ENCODE peak calls at places on chromosomes 12 and 14, in nine cellular contexts. One of them, this sample, is unnamed.
A peak's percentile ranks its signal among the peaks of the same experiment; 100 is the strongest.

GRCh38 chr14:35406811-35407630 is 2.5 kb upstream of the NFKBIA start:
- DNase-seq in activated naive CD4-positive, alpha-beta T cell: no peak
- DNase-seq in amniotic stem cell: peak; percentile 60
- DNase-seq in CD4-positive, alpha-beta T cell: no peak
- DNase-seq in fibroblast of mammary gland: peak; percentile 81
- DNase-seq in sigmoid colon: peak; percentile 70
- DNase-seq in T-helper 17 cell: no peak
- DNase-seq in stimulated activated CD4-positive, alpha-beta T cell treated with anti-CD3 and anti-CD28 coated beads, Interleukin-4, amount 100 ng/mL, for 48 hours: no peak
- DNase-seq in SJSA1: peak; percentile 47
- DNase-seq in this sample: peak; percentile 83

GRCh38 chr12:116166306-116166705 is 111.2 kb downstream of the MED13L start:
- DNase-seq in activated naive CD4-positive, alpha-beta T cell: no peak
- DNase-seq in amniotic stem cell: no peak
- DNase-seq in CD4-positive, alpha-beta T cell: no peak
- DNase-seq in fibroblast of mammary gland: no peak
- DNase-seq in sigmoid colon: no peak
- DNase-seq in T-helper 17 cell: no peak
- DNase-seq in stimulated activated CD4-positive, alpha-beta T cell treated with anti-CD3 and anti-CD28 coated beads, Interleukin-4, amount 100 ng/mL, for 48 hours: no peak
- DNase-seq in SJSA1: no peak
- DNase-seq in this sample: peak; percentile 26

GRCh38 chr14:56208520-56208919 is 90.3 kb downstream of the PELI2 start:
- DNase-seq in activated naive CD4-positive, alpha-beta T cell: no peak
- DNase-seq in amniotic stem cell: no peak
- DNase-seq in CD4-positive, alpha-beta T cell: no peak
- DNase-seq in fibroblast of mammary gland: no peak
- DNase-seq in sigmoid colon: no peak
- DNase-seq in T-helper 17 cell: no peak
- DNase-seq in stimulated activated CD4-positive, alpha-beta T cell treated with anti-CD3 and anti-CD28 coated beads, Interleukin-4, amount 100 ng/mL, for 48 hours: no peak
- DNase-seq in SJSA1: no peak
- DNase-seq in this sample: no peak

GRCh38 chr12:31773867-31774266 is 45.0 kb upstream of the AMN1 start:
- DNase-seq in activated naive CD4-positive, alpha-beta T cell: no peak
- DNase-seq in amniotic stem cell: no peak
- DNase-seq in CD4-positive, alpha-beta T cell: no peak
- DNase-seq in fibroblast of mammary gland: peak; percentile 16
- DNase-seq in sigmoid colon: no peak
- DNase-seq in T-helper 17 cell: no peak
- DNase-seq in stimulated activated CD4-positive, alpha-beta T cell treated with anti-CD3 and anti-CD28 coated beads, Interleukin-4, amount 100 ng/mL, for 48 hours: no peak
- DNase-seq in SJSA1: no peak
- DNase-seq in this sample: no peak

GRCh38 chr14:90298230-90298629 is 33.5 kb downstream of the NRDE2 start:
- DNase-seq in activated naive CD4-positive, alpha-beta T cell: no peak
- DNase-seq in amniotic stem cell: no peak
- DNase-seq in CD4-positive, alpha-beta T cell: no peak
- DNase-seq in fibroblast of mammary gland: no peak
- DNase-seq in sigmoid colon: peak; percentile 39
- DNase-seq in T-helper 17 cell: no peak
- DNase-seq in stimulated activated CD4-positive, alpha-beta T cell treated with anti-CD3 and anti-CD28 coated beads, Interleukin-4, amount 100 ng/mL, for 48 hours: no peak
- DNase-seq in SJSA1: no peak
- DNase-seq in this sample: no peak

GRCh38 chr14:99521176-99522024 is 40.2 kb downstream of the CCNK start:
- DNase-seq in activated naive CD4-positive, alpha-beta T cell: no peak
- DNase-seq in amniotic stem cell: no peak
- DNase-seq in CD4-positive, alpha-beta T cell: no peak
- DNase-seq in fibroblast of mammary gland: no peak
- DNase-seq in sigmoid colon: peak; percentile 64
- DNase-seq in T-helper 17 cell: no peak
- DNase-seq in stimulated activated CD4-positive, alpha-beta T cell treated with anti-CD3 and anti-CD28 coated beads, Interleukin-4, amount 100 ng/mL, for 48 hours: no peak
- DNase-seq in SJSA1: no peak
- DNase-seq in this sample: no peak

GRCh38 chr12:96196781-96197180 is 2.6 kb downstream of the ELK3 start:
- DNase-seq in activated naive CD4-positive, alpha-beta T cell: no peak
- DNase-seq in amniotic stem cell: no peak
- DNase-seq in CD4-positive, alpha-beta T cell: no peak
- DNase-seq in fibroblast of mammary gland: peak; percentile 90
- DNase-seq in sigmoid colon: no peak
- DNase-seq in T-helper 17 cell: no peak
- DNase-seq in stimulated activated CD4-positive, alpha-beta T cell treated with anti-CD3 and anti-CD28 coated beads, Interleukin-4, amount 100 ng/mL, for 48 hours: no peak
- DNase-seq in SJSA1: no peak
- DNase-seq in this sample: peak; percentile 73

GRCh38 chr14:99078426-99078825 is 193.6 kb downstream of the BCL11B start:
- DNase-seq in activated naive CD4-positive, alpha-beta T cell: no peak
- DNase-seq in amniotic stem cell: no peak
- DNase-seq in CD4-positive, alpha-beta T cell: no peak
- DNase-seq in fibroblast of mammary gland: no peak
- DNase-seq in sigmoid colon: no peak
- DNase-seq in T-helper 17 cell: no peak
- DNase-seq in stimulated activated CD4-positive, alpha-beta T cell treated with anti-CD3 and anti-CD28 coated beads, Interleukin-4, amount 100 ng/mL, for 48 hours: no peak
- DNase-seq in SJSA1: no peak
- DNase-seq in this sample: no peak

GRCh38 chr12:22276846-22277245 is 57.7 kb downstream of the ST8SIA1 start:
- DNase-seq in activated naive CD4-positive, alpha-beta T cell: no peak
- DNase-seq in amniotic stem cell: no peak
- DNase-seq in CD4-positive, alpha-beta T cell: no peak
- DNase-seq in fibroblast of mammary gland: no peak
- DNase-seq in sigmoid colon: no peak
- DNase-seq in T-helper 17 cell: no peak
- DNase-seq in stimulated activated CD4-positive, alpha-beta T cell treated with anti-CD3 and anti-CD28 coated beads, Interleukin-4, amount 100 ng/mL, for 48 hours: no peak
- DNase-seq in SJSA1: no peak
- DNase-seq in this sample: no peak

GRCh38 chr12:64323476-64324225 is 66.9 kb downstream of the C12orf56 start:
- DNase-seq in activated naive CD4-positive, alpha-beta T cell: no peak
- DNase-seq in amniotic stem cell: no peak
- DNase-seq in CD4-positive, alpha-beta T cell: no peak
- DNase-seq in fibroblast of mammary gland: no peak
- DNase-seq in sigmoid colon: no peak
- DNase-seq in T-helper 17 cell: no peak
- DNase-seq in stimulated activated CD4-positive, alpha-beta T cell treated with anti-CD3 and anti-CD28 coated beads, Interleukin-4, amount 100 ng/mL, for 48 hours: no peak
- DNase-seq in SJSA1: peak; percentile 44
- DNase-seq in this sample: no peak

GRCh38 chr12:127083028-127083949 is 1183.7 kb upstream of the TMEM132C start:
- DNase-seq in activated naive CD4-positive, alpha-beta T cell: no peak
- DNase-seq in amniotic stem cell: peak; percentile 45
- DNase-seq in CD4-positive, alpha-beta T cell: no peak
- DNase-seq in fibroblast of mammary gland: peak; percentile 84
- DNase-seq in sigmoid colon: no peak
- DNase-seq in T-helper 17 cell: no peak
- DNase-seq in stimulated activated CD4-positive, alpha-beta T cell treated with anti-CD3 and anti-CD28 coated beads, Interleukin-4, amount 100 ng/mL, for 48 hours: no peak
- DNase-seq in SJSA1: peak; percentile 61
- DNase-seq in this sample: peak; percentile 91

GRCh38 chr12:93766802-93767523 is 89.8 kb downstream of the CRADD start:
- DNase-seq in activated naive CD4-positive, alpha-beta T cell: no peak
- DNase-seq in amniotic stem cell: peak; percentile 60
- DNase-seq in CD4-positive, alpha-beta T cell: no peak
- DNase-seq in fibroblast of mammary gland: peak; percentile 86
- DNase-seq in sigmoid colon: peak; percentile 80
- DNase-seq in T-helper 17 cell: peak; percentile 20
- DNase-seq in stimulated activated CD4-positive, alpha-beta T cell treated with anti-CD3 and anti-CD28 coated beads, Interleukin-4, amount 100 ng/mL, for 48 hours: no peak
- DNase-seq in SJSA1: peak; percentile 41
- DNase-seq in this sample: peak; percentile 81

GRCh38 chr12:29226621-29227020 is 77.5 kb downstream of the FAR2 start:
- DNase-seq in activated naive CD4-positive, alpha-beta T cell: no peak
- DNase-seq in amniotic stem cell: no peak
- DNase-seq in CD4-positive, alpha-beta T cell: no peak
- DNase-seq in fibroblast of mammary gland: peak; percentile 55
- DNase-seq in sigmoid colon: no peak
- DNase-seq in T-helper 17 cell: no peak
- DNase-seq in stimulated activated CD4-positive, alpha-beta T cell treated with anti-CD3 and anti-CD28 coated beads, Interleukin-4, amount 100 ng/mL, for 48 hours: no peak
- DNase-seq in SJSA1: no peak
- DNase-seq in this sample: no peak

GRCh38 chr12:39503445-39503844 is 60.5 kb upstream of the KIF21A start:
- DNase-seq in activated naive CD4-positive, alpha-beta T cell: no peak
- DNase-seq in amniotic stem cell: no peak
- DNase-seq in CD4-positive, alpha-beta T cell: no peak
- DNase-seq in fibroblast of mammary gland: peak; percentile 71
- DNase-seq in sigmoid colon: no peak
- DNase-seq in T-helper 17 cell: no peak
- DNase-seq in stimulated activated CD4-positive, alpha-beta T cell treated with anti-CD3 and anti-CD28 coated beads, Interleukin-4, amount 100 ng/mL, for 48 hours: no peak
- DNase-seq in SJSA1: no peak
- DNase-seq in this sample: peak; percentile 74

GRCh38 chr14:64706552-64707193 is 2.4 kb downstream of the PLEKHG3 start:
- DNase-seq in activated naive CD4-positive, alpha-beta T cell: no peak
- DNase-seq in amniotic stem cell: no peak
- DNase-seq in CD4-positive, alpha-beta T cell: no peak
- DNase-seq in fibroblast of mammary gland: no peak
- DNase-seq in sigmoid colon: peak; percentile 71
- DNase-seq in T-helper 17 cell: no peak
- DNase-seq in stimulated activated CD4-positive, alpha-beta T cell treated with anti-CD3 and anti-CD28 coated beads, Interleukin-4, amount 100 ng/mL, for 48 hours: no peak
- DNase-seq in SJSA1: peak; percentile 35
- DNase-seq in this sample: no peak

GRCh38 chr12:85280138-85280983 is at the start of gene ALX1:
- DNase-seq in activated naive CD4-positive, alpha-beta T cell: no peak
- DNase-seq in amniotic stem cell: peak; percentile 66
- DNase-seq in CD4-positive, alpha-beta T cell: no peak
- DNase-seq in fibroblast of mammary gland: peak; percentile 14
- DNase-seq in sigmoid colon: peak; percentile 43
- DNase-seq in T-helper 17 cell: no peak
- DNase-seq in stimulated activated CD4-positive, alpha-beta T cell treated with anti-CD3 and anti-CD28 coated beads, Interleukin-4, amount 100 ng/mL, for 48 hours: no peak
- DNase-seq in SJSA1: peak; percentile 12
- DNase-seq in this sample: peak; percentile 10

GRCh38 chr12:48176417-48176751 is 7.1 kb upstream of the CCDC184 start:
- DNase-seq in activated naive CD4-positive, alpha-beta T cell: no peak
- DNase-seq in amniotic stem cell: no peak
- DNase-seq in CD4-positive, alpha-beta T cell: no peak
- DNase-seq in fibroblast of mammary gland: no peak
- DNase-seq in sigmoid colon: no peak
- DNase-seq in T-helper 17 cell: no peak
- DNase-seq in stimulated activated CD4-positive, alpha-beta T cell treated with anti-CD3 and anti-CD28 coated beads, Interleukin-4, amount 100 ng/mL, for 48 hours: no peak
- DNase-seq in SJSA1: no peak
- DNase-seq in this sample: no peak

GRCh38 chr12:46629331-46630229 is 196.2 kb downstream of the SLC38A4 start:
- DNase-seq in activated naive CD4-positive, alpha-beta T cell: no peak
- DNase-seq in amniotic stem cell: no peak
- DNase-seq in CD4-positive, alpha-beta T cell: no peak
- DNase-seq in fibroblast of mammary gland: no peak
- DNase-seq in sigmoid colon: no peak
- DNase-seq in T-helper 17 cell: no peak
- DNase-seq in stimulated activated CD4-positive, alpha-beta T cell treated with anti-CD3 and anti-CD28 coated beads, Interleukin-4, amount 100 ng/mL, for 48 hours: no peak
- DNase-seq in SJSA1: no peak
- DNase-seq in this sample: no peak

GRCh38 chr12:46493352-46494209 is 121.0 kb upstream of the SLC38A2 start:
- DNase-seq in activated naive CD4-positive, alpha-beta T cell: no peak
- DNase-seq in amniotic stem cell: no peak
- DNase-seq in CD4-positive, alpha-beta T cell: no peak
- DNase-seq in fibroblast of mammary gland: no peak
- DNase-seq in sigmoid colon: no peak
- DNase-seq in T-helper 17 cell: no peak
- DNase-seq in stimulated activated CD4-positive, alpha-beta T cell treated with anti-CD3 and anti-CD28 coated beads, Interleukin-4, amount 100 ng/mL, for 48 hours: no peak
- DNase-seq in SJSA1: no peak
- DNase-seq in this sample: no peak

GRCh38 chr14:57060276-57060956 is 208.3 kb downstream of the EXOC5 start:
- DNase-seq in activated naive CD4-positive, alpha-beta T cell: no peak
- DNase-seq in amniotic stem cell: no peak
- DNase-seq in CD4-positive, alpha-beta T cell: no peak
- DNase-seq in fibroblast of mammary gland: peak; percentile 6
- DNase-seq in sigmoid colon: no peak
- DNase-seq in T-helper 17 cell: no peak
- DNase-seq in stimulated activated CD4-positive, alpha-beta T cell treated with anti-CD3 and anti-CD28 coated beads, Interleukin-4, amount 100 ng/mL, for 48 hours: no peak
- DNase-seq in SJSA1: no peak
- DNase-seq in this sample: peak; percentile 1

GRCh38 chr14:68947802-68948201 is 31.3 kb downstream of the ACTN1 start:
- DNase-seq in activated naive CD4-positive, alpha-beta T cell: no peak
- DNase-seq in amniotic stem cell: no peak
- DNase-seq in CD4-positive, alpha-beta T cell: no peak
- DNase-seq in fibroblast of mammary gland: peak; percentile 84
- DNase-seq in sigmoid colon: peak; percentile 93
- DNase-seq in T-helper 17 cell: no peak
- DNase-seq in stimulated activated CD4-positive, alpha-beta T cell treated with anti-CD3 and anti-CD28 coated beads, Interleukin-4, amount 100 ng/mL, for 48 hours: no peak
- DNase-seq in SJSA1: peak; percentile 49
- DNase-seq in this sample: no peak

GRCh38 chr12:69821441-69822204 is 3.4 kb upstream of the MYRFL start:
- DNase-seq in activated naive CD4-positive, alpha-beta T cell: no peak
- DNase-seq in amniotic stem cell: no peak
- DNase-seq in CD4-positive, alpha-beta T cell: no peak
- DNase-seq in fibroblast of mammary gland: peak; percentile 78
- DNase-seq in sigmoid colon: no peak
- DNase-seq in T-helper 17 cell: no peak
- DNase-seq in stimulated activated CD4-positive, alpha-beta T cell treated with anti-CD3 and anti-CD28 coated beads, Interleukin-4, amount 100 ng/mL, for 48 hours: no peak
- DNase-seq in SJSA1: peak; percentile 5
- DNase-seq in this sample: peak; percentile 78

GRCh38 chr14:22536853-22537338 is 52.1 kb downstream of the DAD1 start:
- DNase-seq in activated naive CD4-positive, alpha-beta T cell: peak; percentile 57
- DNase-seq in amniotic stem cell: peak; percentile 93
- DNase-seq in CD4-positive, alpha-beta T cell: peak; percentile 69
- DNase-seq in fibroblast of mammary gland: peak; percentile 98
- DNase-seq in sigmoid colon: peak; percentile 86
- DNase-seq in T-helper 17 cell: peak; percentile 45
- DNase-seq in stimulated activated CD4-positive, alpha-beta T cell treated with anti-CD3 and anti-CD28 coated beads, Interleukin-4, amount 100 ng/mL, for 48 hours: peak; percentile 73
- DNase-seq in SJSA1: peak; percentile 92
- DNase-seq in this sample: peak; percentile 99

GRCh38 chr12:95118138-95118787 is 44.8 kb upstream of the NR2C1 start:
- DNase-seq in activated naive CD4-positive, alpha-beta T cell: no peak
- DNase-seq in amniotic stem cell: peak; percentile 58
- DNase-seq in CD4-positive, alpha-beta T cell: no peak
- DNase-seq in fibroblast of mammary gland: peak; percentile 87
- DNase-seq in sigmoid colon: no peak
- DNase-seq in T-helper 17 cell: no peak
- DNase-seq in stimulated activated CD4-positive, alpha-beta T cell treated with anti-CD3 and anti-CD28 coated beads, Interleukin-4, amount 100 ng/mL, for 48 hours: no peak
- DNase-seq in SJSA1: peak; percentile 42
- DNase-seq in this sample: peak; percentile 90

This sample was measured in ELR.